ENCODE peak calls at places on chromosomes 12 and 14, in nine cellular contexts. D, P, L, I, O, J, N, E and F are unnamed samples.

GRCh38 chr14:99574099-99574880 is 29.7 kb downstream of the CCDC85C start:
- DNase-seq in D (no peak), P (peak), L (peak), I (no peak), O (no peak), J (peak), N (peak), E (peak), F (no peak)

GRCh38 chr14:35669782-35670181 is 135.8 kb downstream of the INSM2 start:
- DNase-seq in D (no peak), P (peak), L (no peak), I (no peak), O (no peak), J (no peak), N (no peak), E (peak), F (no peak)

GRCh38 chr12:75526655-75527511 is 15.5 kb upstream of the KRR1 start:
- DNase-seq in D (no peak), P (peak), L (no peak), I (no peak), O (no peak), J (no peak), N (no peak), E (peak), F (peak)

GRCh38 chr14:21231020-21231652 is 38.1 kb downstream of the HNRNPC start:
- DNase-seq in D (peak), P (no peak), L (no peak), I (no peak), O (peak), J (no peak), N (no peak), E (no peak), F (no peak)

GRCh38 chr14:104090071-104090748 is 4.7 kb downstream of the ASPG start:
- DNase-seq in D (no peak), P (no peak), L (no peak), I (peak), O (no peak), J (no peak), N (no peak), E (no peak), F (no peak)

GRCh38 chr14:101507306-101508150 is 53.8 kb upstream of the DIO3 start:
- DNase-seq in D (no peak), P (no peak), L (peak), I (peak), O (no peak), J (no peak), N (peak), E (no peak), F (no peak)

GRCh38 chr12:50988871-50989270 is 36.5 kb downstream of the HIGD1C start:
- DNase-seq in D (no peak), P (no peak), L (no peak), I (no peak), O (no peak), J (no peak), N (no peak), E (no peak), F (no peak)

GRCh38 chr12:12898911-12899511 is 7.6 kb downstream of the GPRC5A start:
- DNase-seq in D (no peak), P (no peak), L (no peak), I (no peak), O (no peak), J (no peak), N (no peak), E (no peak), F (no peak)

GRCh38 chr12:42473130-42473529 is 116.4 kb downstream of the PRICKLE1 start:
- DNase-seq in D (no peak), P (peak), L (no peak), I (no peak), O (no peak), J (peak), N (no peak), E (peak), F (no peak)

GRCh38 chr12:56223571-56224101 is 506 bp upstream of the NABP2 start:
- DNase-seq in D (no peak), P (no peak), L (no peak), I (no peak), O (no peak), J (no peak), N (no peak), E (no peak), F (no peak)

GRCh38 chr12:25286837-25287236 is 36.1 kb upstream of the KRAS start:
- DNase-seq in D (no peak), P (peak), L (no peak), I (no peak), O (no peak), J (no peak), N (no peak), E (no peak), F (no peak)

GRCh38 chr12:49971141-49971540 is 1.6 kb upstream of the AQP6 start:
- DNase-seq in D (no peak), P (peak), L (no peak), I (no peak), O (no peak), J (peak), N (no peak), E (no peak), F (no peak)

GRCh38 chr12:76866726-76867125 is 12.1 kb downstream of the CSRP2 start:
- DNase-seq in D (no peak), P (no peak), L (no peak), I (no peak), O (no peak), J (no peak), N (no peak), E (no peak), F (peak)

GRCh38 chr12:58765653-58766554 is 154.4 kb downstream of the LRIG3 start:
- DNase-seq in D (no peak), P (no peak), L (no peak), I (no peak), O (no peak), J (no peak), N (no peak), E (no peak), F (no peak)

GRCh38 chr12:126936181-126936851 is 1330.7 kb upstream of the TMEM132C start:
- DNase-seq in D (no peak), P (peak), L (no peak), I (peak), O (no peak), J (no peak), N (no peak), E (no peak), F (no peak)

GRCh38 chr12:32541754-32542374 is 137.2 kb upstream of the DNM1L start:
- DNase-seq in D (no peak), P (no peak), L (no peak), I (no peak), O (no peak), J (no peak), N (no peak), E (peak), F (no peak)

GRCh38 chr14:96424104-96424989 is 32.4 kb downstream of the AK7 start:
- DNase-seq in D (no peak), P (peak), L (no peak), I (no peak), O (peak), J (peak), N (peak), E (peak), F (peak)

GRCh38 chr12:123253606-123254459 is 17.8 kb downstream of the CDK2AP1 start:
- DNase-seq in D (no peak), P (no peak), L (no peak), I (no peak), O (no peak), J (no peak), N (peak), E (no peak), F (no peak)

GRCh38 chr14:88599761-88600439 is 37.1 kb downstream of the ZC3H14 start:
- DNase-seq in D (no peak), P (no peak), L (no peak), I (no peak), O (no peak), J (no peak), N (no peak), E (no peak), F (no peak)

GRCh38 chr12:38691164-38691563 is 214.2 kb downstream of the CPNE8 start:
- DNase-seq in D (no peak), P (peak), L (no peak), I (no peak), O (no peak), J (no peak), N (no peak), E (no peak), F (no peak)

GRCh38 chr12:49301759-49302158 is 6.8 kb downstream of the PRPH start:
- DNase-seq in D (no peak), P (no peak), L (no peak), I (no peak), O (no peak), J (no peak), N (no peak), E (no peak), F (peak)

GRCh38 chr14:69716483-69717187 is 50.3 kb upstream of the SRSF5 start:
- DNase-seq in D (no peak), P (peak), L (no peak), I (no peak), O (peak), J (peak), N (no peak), E (peak), F (no peak)

GRCh38 chr12:49893753-49894752 is 9.6 kb downstream of the FAIM2 start:
- DNase-seq in D (no peak), P (peak), L (no peak), I (peak), O (no peak), J (no peak), N (peak), E (peak), F (no peak)

GRCh38 chr14:22614240-22614799 is 16.2 kb downstream of the ABHD4 start:
- DNase-seq in D (no peak), P (peak), L (no peak), I (no peak), O (no peak), J (peak), N (no peak), E (peak), F (no peak)

GRCh38 chr12:116138380-116138779 is 139.1 kb downstream of the MED13L start:
- DNase-seq in D (no peak), P (no peak), L (no peak), I (no peak), O (no peak), J (no peak), N (no peak), E (no peak), F (no peak)

GRCh38 chr14:69298131-69299071 is 38.4 kb downstream of the GALNT16 start:
- DNase-seq in D (no peak), P (no peak), L (no peak), I (no peak), O (no peak), J (no peak), N (no peak), E (no peak), F (no peak)

GRCh38 chr14:106694638-106695393 is 1168.4 kb downstream of the TMEM121 start:
- DNase-seq in D (peak), P (peak), L (no peak), I (peak), O (peak), J (no peak), N (no peak), E (no peak), F (no peak)

GRCh38 chr12:15886372-15887042 is 4.3 kb downstream of the STRAP start:
- DNase-seq in D (no peak), P (no peak), L (no peak), I (no peak), O (no peak), J (no peak), N (no peak), E (no peak), F (no peak)

GRCh38 chr12:5969974-5970690 is 25.1 kb upstream of the ANO2 start:
- DNase-seq in D (no peak), P (no peak), L (no peak), I (no peak), O (no peak), J (no peak), N (no peak), E (no peak), F (no peak)

GRCh38 chr14:63542231-63542999 is 762 bp downstream of the PPP2R5E start:
- DNase-seq in D (peak), P (peak), L (peak), I (no peak), O (no peak), J (no peak), N (no peak), E (no peak), F (no peak)

GRCh38 chr14:104084251-104085002 is 1.1 kb upstream of the ASPG start:
- DNase-seq in D (no peak), P (no peak), L (no peak), I (no peak), O (no peak), J (no peak), N (peak), E (peak), F (no peak)

GRCh38 chr14:22555573-22556011 is 33.4 kb downstream of the DAD1 start:
- DNase-seq in D (peak), P (peak), L (no peak), I (no peak), O (peak), J (peak), N (no peak), E (no peak), F (peak)

GRCh38 chr12:11863988-11864387 is 206.8 kb upstream of the BCL2L14 start:
- DNase-seq in D (no peak), P (no peak), L (peak), I (no peak), O (no peak), J (no peak), N (no peak), E (peak), F (no peak)

GRCh38 chr14:74919421-74920165 is 3.5 kb downstream of the RPS6KL1 start:
- DNase-seq in D (no peak), P (peak), L (no peak), I (no peak), O (no peak), J (no peak), N (no peak), E (peak), F (no peak)

GRCh38 chr12:5945071-5946008 is at the start of gene ANO2:
- DNase-seq in D (no peak), P (peak), L (no peak), I (no peak), O (no peak), J (no peak), N (no peak), E (no peak), F (no peak)

GRCh38 chr14:56199095-56199975 is 81.1 kb downstream of the PELI2 start:
- DNase-seq in D (no peak), P (peak), L (peak), I (no peak), O (no peak), J (no peak), N (no peak), E (peak), F (no peak)
- H3K4me3 ChIP-seq in D (no peak), P (no peak), L (no peak), I (peak), O (no peak), J (no peak), N (no peak), E (no peak), F (no peak)

GRCh38 chr14:93186461-93186860 is 1.3 kb downstream of the LYSET start:
- DNase-seq in D (no peak), P (peak), L (no peak), I (no peak), O (no peak), J (no peak), N (no peak), E (no peak), F (no peak)
- H3K4me3 ChIP-seq in D (no peak), P (no peak), L (no peak), I (peak), O (no peak), J (no peak), N (no peak), E (no peak), F (no peak)

GRCh38 chr12:132205271-132206092 is 61.2 kb downstream of the NOC4L start:
- DNase-seq in D (no peak), P (no peak), L (no peak), I (no peak), O (no peak), J (no peak), N (no peak), E (no peak), F (no peak)
- H3K4me3 ChIP-seq in D (no peak), P (no peak), L (no peak), I (peak), O (no peak), J (no peak), N (peak), E (no peak), F (no peak)

GRCh38 chr14:37594238-37594915 is 672 bp downstream of the FOXA1 start:
- DNase-seq in D (no peak), P (peak), L (no peak), I (no peak), O (no peak), J (peak), N (peak), E (peak), F (peak)
- H3K4me3 ChIP-seq in D (no peak), P (peak), L (no peak), I (peak), O (no peak), J (peak), N (peak), E (peak), F (peak)

GRCh38 chr12:9066183-9066623 is 49.5 kb downstream of the A2M start:
- DNase-seq in D (no peak), P (no peak), L (no peak), I (no peak), O (no peak), J (no peak), N (no peak), E (no peak), F (no peak)

GRCh38 chr12:9064201-9064814 is 51.4 kb downstream of the A2M start:
- DNase-seq in D (peak), P (peak), L (peak), I (peak), O (peak), J (no peak), N (peak), E (peak), F (peak)

GRCh38 chr12:9066755-9067433 is 48.8 kb downstream of the A2M start:
- DNase-seq in D (no peak), P (peak), L (no peak), I (no peak), O (no peak), J (no peak), N (no peak), E (no peak), F (no peak)

GRCh38 chr12:9064815-9065606 is 50.7 kb downstream of the A2M start:
- DNase-seq in D (no peak), P (peak), L (peak), I (peak), O (peak), J (peak), N (peak), E (peak), F (no peak)

DNA sequence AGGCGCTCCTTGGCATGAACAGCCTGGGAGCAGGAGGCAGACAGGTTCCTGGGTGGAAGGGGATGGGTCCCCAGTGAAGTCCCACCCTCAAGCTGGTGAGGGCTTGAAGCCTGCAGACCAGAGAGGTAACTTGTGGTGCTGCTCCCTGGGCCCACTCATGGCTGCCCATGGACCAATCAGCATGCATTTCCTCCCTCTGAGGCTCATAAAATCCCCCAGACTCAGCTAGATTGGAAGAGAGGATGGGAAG is 50.2 kb downstream of the A2M start:
- DNase-seq in D (no peak), P (no peak), L (no peak), I (no peak), O (no peak), J (no peak), N (no peak), E (no peak), F (no peak)
- H3K4me3 ChIP-seq in D (no peak), P (no peak), L (peak), I (peak), O (no peak), J (no peak), N (peak), E (no peak), F (no peak)

DNA sequence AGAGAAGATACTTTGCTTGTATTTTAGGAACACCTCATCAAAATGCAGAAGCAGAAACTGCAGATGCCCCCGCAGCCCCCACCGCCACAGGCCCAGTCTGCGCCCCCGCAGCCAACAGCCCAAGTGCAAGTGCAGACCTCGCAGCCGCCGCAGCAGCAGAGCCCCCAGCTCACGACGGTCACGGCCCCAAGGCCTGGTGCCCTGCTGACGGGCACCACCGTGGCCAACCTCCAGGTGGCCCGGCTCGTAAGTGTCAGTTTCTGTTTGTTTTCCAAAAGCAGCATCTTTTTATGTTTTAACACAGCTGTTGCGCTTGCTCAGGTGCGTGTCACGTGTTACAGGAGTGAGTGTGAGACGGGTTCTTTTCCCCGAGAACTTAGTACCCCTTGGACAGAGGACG is 79.5 kb downstream of the DDX51 start:
- DNase-seq in D (no peak), P (no peak), L (no peak), I (no peak), O (no peak), J (no peak), N (no peak), E (no peak), F (no peak)
- H3K4me3 ChIP-seq in D (no peak), P (no peak), L (no peak), I (no peak), O (no peak), J (no peak), N (no peak), E (no peak), F (no peak)

GRCh38 chr12:71411635-71412034 is 28.0 kb upstream of the LGR5 start:
- DNase-seq in D (no peak), P (no peak), L (no peak), I (no peak), O (no peak), J (no peak), N (no peak), E (no peak), F (no peak)

GRCh38 chr12:71421007-71421406 is 18.6 kb upstream of the LGR5 start:
- DNase-seq in D (no peak), P (no peak), L (no peak), I (no peak), O (no peak), J (no peak), N (no peak), E (no peak), F (no peak)

GRCh38 chr12:71410844-71411243 is 28.8 kb upstream of the LGR5 start:
- DNase-seq in D (no peak), P (no peak), L (no peak), I (no peak), O (no peak), J (no peak), N (no peak), E (no peak), F (no peak)

GRCh38 chr12:71415336-71416231 is 24.0 kb upstream of the LGR5 start:
- DNase-seq in D (peak), P (peak), L (no peak), I (no peak), O (no peak), J (no peak), N (no peak), E (peak), F (peak)
- H3K4me3 ChIP-seq in D (no peak), P (no peak), L (no peak), I (no peak), O (no peak), J (no peak), N (no peak), E (no peak), F (no peak)

GRCh38 chr14:41607119-41607785 is 576 bp downstream of the LRFN5 start:
- DNase-seq in D (no peak), P (no peak), L (no peak), I (peak), O (no peak), J (no peak), N (no peak), E (no peak), F (no peak)
- H3K4me3 ChIP-seq in D (peak), P (no peak), L (peak), I (peak), O (peak), J (no peak), N (peak), E (peak), F (no peak)

GRCh38 chr12:132469423-132469822 is 20.5 kb upstream of the FBRSL1 start:
- DNase-seq in D (no peak), P (no peak), L (no peak), I (no peak), O (no peak), J (no peak), N (no peak), E (no peak), F (no peak)
- H3K4me3 ChIP-seq in D (no peak), P (no peak), L (no peak), I (no peak), O (peak), J (no peak), N (no peak), E (no peak), F (no peak)